ENCODE peak calls at places on chromosomes 6 and 20, in seven cellular contexts. One of them, this sample, is unnamed.

GRCh38 chr6:23137596-23137995 is 568.2 kb downstream of the HDGFL1 start:
- DNase-seq in SHP77: no peak
- DNase-seq in heart right ventricle: no peak
- DNase-seq in GM12865: no peak
- DNase-seq in effector memory CD8-positive, alpha-beta T cell: no peak
- DNase-seq in BJ: no peak
- DNase-seq in NCI-H460: no peak
- DNase-seq in this sample: no peak

GRCh38 chr6:107496041-107496440 is 6.1 kb downstream of the SOBP start:
- DNase-seq in SHP77: no peak
- DNase-seq in heart right ventricle: no peak
- DNase-seq in GM12865: no peak
- DNase-seq in effector memory CD8-positive, alpha-beta T cell: no peak
- DNase-seq in BJ: no peak
- DNase-seq in NCI-H460: no peak
- DNase-seq in this sample: no peak

GRCh38 chr6:118309337-118310093 is 238.6 kb upstream of the PLN start:
- DNase-seq in SHP77: no peak
- DNase-seq in heart right ventricle: no peak
- DNase-seq in GM12865: no peak
- DNase-seq in effector memory CD8-positive, alpha-beta T cell: no peak
- DNase-seq in BJ: no peak
- DNase-seq in NCI-H460: no peak
- DNase-seq in this sample: no peak

GRCh38 chr20:44407402-44408184 is 52.1 kb downstream of the HNF4A start:
- DNase-seq in SHP77: no peak
- DNase-seq in heart right ventricle: no peak
- DNase-seq in GM12865: no peak
- DNase-seq in effector memory CD8-positive, alpha-beta T cell: no peak
- DNase-seq in BJ: peak; percentile 17
- DNase-seq in NCI-H460: no peak
- DNase-seq in this sample: no peak

GRCh38 chr6:129863664-129864063 is 2.5 kb upstream of the TMEM244 start:
- DNase-seq in SHP77: no peak
- DNase-seq in heart right ventricle: no peak
- DNase-seq in GM12865: no peak
- DNase-seq in effector memory CD8-positive, alpha-beta T cell: no peak
- DNase-seq in BJ: no peak
- DNase-seq in NCI-H460: no peak
- DNase-seq in this sample: no peak

GRCh38 chr20:1402149-1402548 is 9.3 kb upstream of the FKBP1A start:
- DNase-seq in SHP77: no peak
- DNase-seq in heart right ventricle: no peak
- DNase-seq in GM12865: no peak
- DNase-seq in effector memory CD8-positive, alpha-beta T cell: no peak
- DNase-seq in BJ: no peak
- DNase-seq in NCI-H460: no peak
- DNase-seq in this sample: no peak

GRCh38 chr6:41194386-41194785 is 6.6 kb downstream of the TREML2 start:
- DNase-seq in SHP77: no peak
- DNase-seq in heart right ventricle: no peak
- DNase-seq in GM12865: no peak
- DNase-seq in effector memory CD8-positive, alpha-beta T cell: no peak
- DNase-seq in BJ: no peak
- DNase-seq in NCI-H460: no peak
- DNase-seq in this sample: no peak

GRCh38 chr20:57409672-57410397 is 18.6 kb downstream of the RBM38 start:
- DNase-seq in SHP77: no peak
- DNase-seq in heart right ventricle: no peak
- DNase-seq in GM12865: no peak
- DNase-seq in effector memory CD8-positive, alpha-beta T cell: no peak
- DNase-seq in BJ: no peak
- DNase-seq in NCI-H460: no peak
- DNase-seq in this sample: no peak

GRCh38 chr20:56875052-56875663 is 246.1 kb downstream of the TFAP2C start:
- DNase-seq in SHP77: no peak
- DNase-seq in heart right ventricle: no peak
- DNase-seq in GM12865: no peak
- DNase-seq in effector memory CD8-positive, alpha-beta T cell: no peak
- DNase-seq in BJ: peak; percentile 23
- DNase-seq in NCI-H460: peak; percentile 22
- DNase-seq in this sample: no peak

This sample was measured in lung.